ENCODE peak calls at places on chromosomes 6 and 20, in five cellular contexts. One of them, this sample, is unnamed.

GRCh38 chr6:1771324-1771723 is 161.6 kb downstream of the FOXC1 start:
- DNase-seq in foreskin fibroblast: peak; percentile 68
- DNase-seq in CD8-positive, alpha-beta memory T cell: no peak
- DNase-seq in uterus: no peak
- DNase-seq in heart right ventricle: no peak
- DNase-seq in this sample: peak; percentile 89

GRCh38 chr6:119237177-119237715 is 112.3 kb downstream of the MAN1A1 start:
- DNase-seq in heart right ventricle: no peak
- DNase-seq in CD8-positive, alpha-beta memory T cell: no peak
- DNase-seq in foreskin fibroblast: peak; percentile 5
- DNase-seq in uterus: no peak
- DNase-seq in this sample: no peak

GRCh38 chr6:161079566-161080262 is 88.1 kb downstream of the MAP3K4 start:
- DNase-seq in foreskin fibroblast: peak; percentile 62
- DNase-seq in uterus: peak; percentile 25
- DNase-seq in heart right ventricle: no peak
- DNase-seq in CD8-positive, alpha-beta memory T cell: no peak
- DNase-seq in this sample: peak; percentile 88

GRCh38 chr6:155709262-155709661 is 253.6 kb upstream of the NOX3 start:
- DNase-seq in foreskin fibroblast: no peak
- DNase-seq in CD8-positive, alpha-beta memory T cell: no peak
- DNase-seq in heart right ventricle: no peak
- DNase-seq in uterus: no peak
- DNase-seq in this sample: no peak

GRCh38 chr6:73610444-73611275 is 43.1 kb downstream of the SLC17A5 start:
- DNase-seq in uterus: no peak
- DNase-seq in CD8-positive, alpha-beta memory T cell: peak; percentile 56
- DNase-seq in heart right ventricle: no peak
- DNase-seq in foreskin fibroblast: peak; percentile 77
- DNase-seq in this sample: peak; percentile 56

GRCh38 chr6:169935348-169935718 is 183.9 kb downstream of the ERMARD start:
- DNase-seq in heart right ventricle: no peak
- DNase-seq in uterus: no peak
- DNase-seq in foreskin fibroblast: no peak
- DNase-seq in CD8-positive, alpha-beta memory T cell: no peak
- DNase-seq in this sample: no peak

GRCh38 chr20:44861547-44862006 is 23.9 kb upstream of the YWHAB start:
- DNase-seq in heart right ventricle: no peak
- DNase-seq in uterus: peak; percentile 51
- DNase-seq in foreskin fibroblast: peak; percentile 77
- DNase-seq in CD8-positive, alpha-beta memory T cell: no peak
- DNase-seq in this sample: peak; percentile 15

GRCh38 chr6:148464319-148465010 is 121.8 kb downstream of the SASH1 start:
- DNase-seq in uterus: peak; percentile 78
- DNase-seq in foreskin fibroblast: peak; percentile 87
- DNase-seq in CD8-positive, alpha-beta memory T cell: peak; percentile 30
- DNase-seq in heart right ventricle: peak; percentile 77
- DNase-seq in this sample: peak; percentile 61

GRCh38 chr20:45405566-45406259 is 2.4 kb upstream of the DBNDD2 start:
- DNase-seq in foreskin fibroblast: peak; percentile 39
- DNase-seq in CD8-positive, alpha-beta memory T cell: no peak
- DNase-seq in heart right ventricle: peak; percentile 34
- DNase-seq in uterus: peak; percentile 43
- DNase-seq in this sample: peak; percentile 43

GRCh38 chr20:63657260-63657936 is 714 bp upstream of the RTEL1 start:
- DNase-seq in heart right ventricle: no peak
- DNase-seq in uterus: peak; percentile 31
- DNase-seq in CD8-positive, alpha-beta memory T cell: no peak
- DNase-seq in foreskin fibroblast: peak; percentile 57
- DNase-seq in this sample: no peak

GRCh38 chr6:42193491-42193894 is 1.3 kb downstream of the GUCA1B start:
- DNase-seq in foreskin fibroblast: no peak
- DNase-seq in uterus: no peak
- DNase-seq in heart right ventricle: no peak
- DNase-seq in CD8-positive, alpha-beta memory T cell: no peak
- DNase-seq in this sample: peak; percentile 83

GRCh38 chr6:15921243-15921642 is 207.6 kb upstream of the MYLIP start:
- DNase-seq in uterus: no peak
- DNase-seq in CD8-positive, alpha-beta memory T cell: no peak
- DNase-seq in foreskin fibroblast: peak; percentile 52
- DNase-seq in heart right ventricle: no peak
- DNase-seq in this sample: no peak

GRCh38 chr6:26550250-26550993 is 12.3 kb downstream of the HMGN4 start:
- DNase-seq in uterus: peak; percentile 65
- DNase-seq in CD8-positive, alpha-beta memory T cell: peak; percentile 39
- DNase-seq in foreskin fibroblast: peak; percentile 85
- DNase-seq in heart right ventricle: peak; percentile 46
- DNase-seq in this sample: peak; percentile 37

GRCh38 chr6:137043710-137044365 is 927 bp downstream of the IL20RA start:
- DNase-seq in uterus: peak; percentile 43
- DNase-seq in CD8-positive, alpha-beta memory T cell: no peak
- DNase-seq in foreskin fibroblast: peak; percentile 70
- DNase-seq in heart right ventricle: no peak
- DNase-seq in this sample: peak; percentile 46

GRCh38 chr6:19204445-19204844 is 632.7 kb upstream of the ID4 start:
- DNase-seq in heart right ventricle: no peak
- DNase-seq in uterus: no peak
- DNase-seq in CD8-positive, alpha-beta memory T cell: no peak
- DNase-seq in foreskin fibroblast: no peak
- DNase-seq in this sample: peak; percentile 23

GRCh38 chr20:4067600-4068261 is 52.4 kb upstream of the RNF24 start:
- DNase-seq in CD8-positive, alpha-beta memory T cell: no peak
- DNase-seq in foreskin fibroblast: peak; percentile 93
- DNase-seq in uterus: no peak
- DNase-seq in heart right ventricle: no peak
- DNase-seq in this sample: peak; percentile 74

GRCh38 chr6:11909696-11910132 is 102.4 kb upstream of the HIVEP1 start:
- DNase-seq in foreskin fibroblast: peak; percentile 69
- DNase-seq in uterus: no peak
- DNase-seq in heart right ventricle: no peak
- DNase-seq in CD8-positive, alpha-beta memory T cell: no peak
- DNase-seq in this sample: peak; percentile 40

GRCh38 chr6:96060249-96060648 is 44.5 kb downstream of the FUT9 start:
- DNase-seq in uterus: no peak
- DNase-seq in heart right ventricle: no peak
- DNase-seq in CD8-positive, alpha-beta memory T cell: no peak
- DNase-seq in foreskin fibroblast: no peak
- DNase-seq in this sample: no peak

GRCh38 chr6:34344314-34344713 is 48.2 kb downstream of the NUDT3 start:
- DNase-seq in CD8-positive, alpha-beta memory T cell: no peak
- DNase-seq in uterus: no peak
- DNase-seq in foreskin fibroblast: no peak
- DNase-seq in heart right ventricle: no peak
- DNase-seq in this sample: no peak

GRCh38 chr20:50428463-50428828 is 81.7 kb upstream of the PTPN1 start:
- DNase-seq in CD8-positive, alpha-beta memory T cell: no peak
- DNase-seq in uterus: no peak
- DNase-seq in heart right ventricle: no peak
- DNase-seq in foreskin fibroblast: no peak
- DNase-seq in this sample: no peak

GRCh38 chr20:50433001-50433400 is 77.2 kb upstream of the PTPN1 start:
- DNase-seq in heart right ventricle: no peak
- DNase-seq in CD8-positive, alpha-beta memory T cell: no peak
- DNase-seq in foreskin fibroblast: no peak
- DNase-seq in uterus: no peak
- DNase-seq in this sample: no peak

GRCh38 chr20:50427740-50428462 is 82.3 kb upstream of the PTPN1 start:
- DNase-seq in foreskin fibroblast: no peak
- DNase-seq in heart right ventricle: no peak
- DNase-seq in uterus: peak; percentile 51
- DNase-seq in CD8-positive, alpha-beta memory T cell: no peak
- DNase-seq in this sample: peak; percentile 70

GRCh38 chr20:50429412-50429811 is 80.8 kb upstream of the PTPN1 start:
- DNase-seq in uterus: no peak
- DNase-seq in foreskin fibroblast: no peak
- DNase-seq in heart right ventricle: no peak
- DNase-seq in CD8-positive, alpha-beta memory T cell: no peak
- DNase-seq in this sample: peak; percentile 92

DNA sequence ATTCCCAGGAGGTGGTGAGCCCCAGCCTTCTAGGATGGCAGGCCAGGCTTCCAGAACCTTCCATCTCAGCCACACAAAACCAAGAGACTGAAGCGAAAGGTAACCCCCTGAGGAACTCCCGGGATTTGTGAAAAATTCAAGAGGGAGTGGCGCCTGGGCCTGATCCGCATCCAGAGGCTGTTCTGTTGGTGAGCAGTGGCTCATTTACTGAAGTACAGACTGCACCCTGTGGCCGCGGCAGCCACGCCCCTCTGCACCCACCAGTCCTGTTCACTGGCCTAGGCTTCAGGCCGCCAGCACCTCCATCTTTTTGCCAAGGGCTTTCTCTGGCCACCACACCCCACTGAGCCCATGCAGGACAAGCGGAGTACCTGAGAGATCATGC is 79.1 kb upstream of the PTPN1 start:
- DNase-seq in heart right ventricle: no peak
- DNase-seq in uterus: no peak
- DNase-seq in foreskin fibroblast: no peak
- DNase-seq in CD8-positive, alpha-beta memory T cell: no peak
- DNase-seq in this sample: peak; percentile 68
- H3K4me3 ChIP-seq in heart right ventricle: no peak overlapping the region
- H3K4me3 ChIP-seq in uterus: no peak overlapping the region
- H3K4me3 ChIP-seq in foreskin fibroblast: no peak overlapping the region
- H3K4me3 ChIP-seq in CD8-positive, alpha-beta memory T cell: no peak overlapping the region
- H3K4me3 ChIP-seq in this sample: peak overlapping the region; percentile 52

GRCh38 chr6:30042914-30043313 is 18.2 kb upstream of the POLR1H start:
- DNase-seq in uterus: no peak
- DNase-seq in foreskin fibroblast: no peak
- DNase-seq in heart right ventricle: no peak
- DNase-seq in CD8-positive, alpha-beta memory T cell: no peak
- DNase-seq in this sample: no peak

GRCh38 chr6:30047220-30047619 is 13.8 kb upstream of the POLR1H start:
- DNase-seq in CD8-positive, alpha-beta memory T cell: no peak
- DNase-seq in uterus: no peak
- DNase-seq in foreskin fibroblast: no peak
- DNase-seq in heart right ventricle: no peak
- DNase-seq in this sample: no peak

GRCh38 chr6:30042476-30042875 is 18.6 kb upstream of the POLR1H start:
- DNase-seq in foreskin fibroblast: no peak
- DNase-seq in CD8-positive, alpha-beta memory T cell: no peak
- DNase-seq in heart right ventricle: no peak
- DNase-seq in uterus: no peak
- DNase-seq in this sample: no peak

GRCh38 chr6:30043744-30044143 is 17.3 kb upstream of the POLR1H start:
- DNase-seq in foreskin fibroblast: no peak
- DNase-seq in CD8-positive, alpha-beta memory T cell: no peak
- DNase-seq in uterus: no peak
- DNase-seq in heart right ventricle: no peak
- DNase-seq in this sample: no peak

DNA sequence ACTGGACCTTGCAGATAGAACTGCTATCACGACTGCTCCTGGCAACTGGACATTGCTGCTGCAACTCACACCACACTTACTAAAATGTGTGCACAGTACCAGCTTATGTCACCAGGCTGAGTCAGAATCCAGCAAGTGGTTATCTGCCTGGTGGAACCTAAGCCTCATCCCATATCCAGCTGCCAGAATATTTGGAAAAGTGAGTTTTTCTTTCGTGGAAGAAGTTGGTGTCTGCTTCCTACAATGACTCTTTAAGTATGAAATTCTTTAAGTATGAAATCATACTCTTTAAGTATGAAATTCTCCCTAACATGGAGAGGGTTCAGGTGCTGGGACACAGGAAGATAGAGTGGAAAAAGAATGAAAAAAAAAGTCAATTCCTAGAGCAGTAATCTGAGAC is 16.4 kb upstream of the POLR1H start:
- DNase-seq in CD8-positive, alpha-beta memory T cell: no peak
- DNase-seq in foreskin fibroblast: peak; percentile 68
- DNase-seq in uterus: no peak
- DNase-seq in heart right ventricle: no peak
- DNase-seq in this sample: peak; percentile 53
- H3K4me3 ChIP-seq in CD8-positive, alpha-beta memory T cell: no peak overlapping the region
- H3K4me3 ChIP-seq in foreskin fibroblast: no peak overlapping the region
- H3K4me3 ChIP-seq in uterus: no peak overlapping the region
- H3K4me3 ChIP-seq in heart right ventricle: no peak overlapping the region
- H3K4me3 ChIP-seq in this sample: no peak overlapping the region

GRCh38 chr6:162856885-162857284 is 129.1 kb downstream of the PACRG start:
- DNase-seq in heart right ventricle: peak; percentile 55
- DNase-seq in CD8-positive, alpha-beta memory T cell: no peak
- DNase-seq in foreskin fibroblast: peak; percentile 93
- DNase-seq in uterus: no peak
- DNase-seq in this sample: peak; percentile 87
- H3K4me3 ChIP-seq in heart right ventricle: peak overlapping the region; percentile 40
- H3K4me3 ChIP-seq in CD8-positive, alpha-beta memory T cell: no peak overlapping the region
- H3K4me3 ChIP-seq in foreskin fibroblast: peak overlapping the region; percentile 29
- H3K4me3 ChIP-seq in uterus: peak overlapping the region; percentile 11
- H3K4me3 ChIP-seq in this sample: peak overlapping the region; percentile 26

DNA sequence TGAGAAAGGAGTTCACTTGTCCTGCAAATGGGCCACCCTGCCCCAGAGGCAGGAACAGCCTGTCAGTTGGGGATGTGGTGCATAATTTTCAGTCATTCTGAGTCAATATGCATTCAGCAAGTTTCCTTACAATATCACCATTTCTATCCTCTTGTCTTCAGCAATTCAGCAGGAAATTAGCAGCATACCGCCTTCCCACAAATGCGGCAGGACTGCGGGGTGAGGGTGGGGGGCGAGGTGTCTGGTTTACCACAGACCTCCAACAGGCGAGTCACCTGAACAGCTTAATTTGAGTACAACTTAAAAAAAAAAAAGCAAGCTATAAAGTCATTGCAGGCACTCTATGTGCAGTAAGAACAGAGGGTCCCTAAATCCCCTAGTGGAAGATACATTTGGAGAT is 126.8 kb downstream of the MAP3K7 start:
- DNase-seq in foreskin fibroblast: no peak
- DNase-seq in uterus: no peak
- DNase-seq in CD8-positive, alpha-beta memory T cell: no peak
- DNase-seq in heart right ventricle: no peak
- DNase-seq in this sample: no peak
- H3K4me3 ChIP-seq in foreskin fibroblast: no peak overlapping the region
- H3K4me3 ChIP-seq in uterus: no peak overlapping the region
- H3K4me3 ChIP-seq in CD8-positive, alpha-beta memory T cell: no peak overlapping the region
- H3K4me3 ChIP-seq in heart right ventricle: no peak overlapping the region
- H3K4me3 ChIP-seq in this sample: no peak overlapping the region

GRCh38 chr20:53621482-53622246 is 28.0 kb upstream of the ZNF217 start:
- DNase-seq in uterus: peak; percentile 70
- DNase-seq in heart right ventricle: peak; percentile 40
- DNase-seq in foreskin fibroblast: peak; percentile 91
- DNase-seq in CD8-positive, alpha-beta memory T cell: no peak
- DNase-seq in this sample: peak; percentile 93
- H3K4me3 ChIP-seq in uterus: no peak overlapping the region
- H3K4me3 ChIP-seq in heart right ventricle: no peak overlapping the region
- H3K4me3 ChIP-seq in foreskin fibroblast: no peak overlapping the region
- H3K4me3 ChIP-seq in CD8-positive, alpha-beta memory T cell: no peak overlapping the region
- H3K4me3 ChIP-seq in this sample: no peak overlapping the region

GRCh38 chr6:158633127-158633526 is 11.4 kb downstream of the DYNLT1 start:
- DNase-seq in foreskin fibroblast: no peak
- DNase-seq in uterus: no peak
- DNase-seq in heart right ventricle: no peak
- DNase-seq in CD8-positive, alpha-beta memory T cell: no peak
- DNase-seq in this sample: no peak
- H3K4me3 ChIP-seq in foreskin fibroblast: no peak overlapping the region
- H3K4me3 ChIP-seq in uterus: no peak overlapping the region
- H3K4me3 ChIP-seq in heart right ventricle: no peak overlapping the region
- H3K4me3 ChIP-seq in CD8-positive, alpha-beta memory T cell: no peak overlapping the region
- H3K4me3 ChIP-seq in this sample: no peak overlapping the region

GRCh38 chr6:29919506-29919905 is 22.8 kb upstream of the HLA-A start:
- DNase-seq in CD8-positive, alpha-beta memory T cell: no peak
- DNase-seq in heart right ventricle: no peak
- DNase-seq in foreskin fibroblast: no peak
- DNase-seq in uterus: no peak
- DNase-seq in this sample: no peak
- H3K4me3 ChIP-seq in CD8-positive, alpha-beta memory T cell: no peak overlapping the region
- H3K4me3 ChIP-seq in heart right ventricle: no peak overlapping the region
- H3K4me3 ChIP-seq in foreskin fibroblast: no peak overlapping the region
- H3K4me3 ChIP-seq in uterus: no peak overlapping the region
- H3K4me3 ChIP-seq in this sample: no peak overlapping the region